ENCODE peak calls at places on chromosomes 2 and 18, in seven cellular contexts. T is hippocampal formation; E is cardiac muscle cell; U is activated naive CD4-positive, alpha-beta T cell treated with anti-CD3 and anti-CD28 coated beads, Interleukin-2, amount 10 ng/mL, durations not matched to agents 7 days and 5 days; F is hepatocyte; D is M059J; G is stimulated activated CD4-positive, alpha-beta T cell treated with anti-CD3 and anti-CD28 coated beads, TNF-alpha, amount 100 ng/mL, for 4 hours. A is an unnamed sample.

GRCh38 chr2:230492107-230492506 is 76.1 kb downstream of the SP100 start:
- DNase-seq in T (no peak), U (no peak), G (no peak), E (no peak), D (no peak), F (no peak), A (no peak)

GRCh38 chr18:31098878-31099277 is 3.3 kb downstream of the DSC2 start:
- DNase-seq in U (no peak), G (no peak), E (no peak), F (no peak), T (no peak), D (no peak), A (no peak)

GRCh38 chr2:100891911-100892642 is 72.1 kb downstream of the NPAS2 start:
- DNase-seq in T (no peak), G (no peak), F (no peak), D (peak; percentile 75), E (no peak), U (no peak), A (no peak)

GRCh38 chr2:150030440-150030839 is 442.9 kb upstream of the MMADHC start:
- DNase-seq in T (no peak), D (no peak), E (no peak), F (no peak), U (no peak), G (no peak), A (no peak)

GRCh38 chr18:37138456-37138855 is 309.5 kb downstream of the KIAA1328 start:
- DNase-seq in T (no peak), G (no peak), E (no peak), D (no peak), F (no peak), U (no peak), A (no peak)

GRCh38 chr2:197641666-197642065 is 33.7 kb downstream of the RFTN2 start:
- DNase-seq in F (no peak), G (no peak), U (no peak), D (no peak), T (no peak), E (no peak), A (no peak)

GRCh38 chr2:154437104-154437503 is 261.4 kb upstream of the KCNJ3 start:
- DNase-seq in G (no peak), T (no peak), F (no peak), D (no peak), U (peak; percentile 19), E (no peak), A (no peak)

GRCh38 chr2:73295751-73296400 is 2.5 kb upstream of the EGR4 start:
- DNase-seq in D (peak; percentile 75), T (no peak), U (no peak), G (no peak), F (no peak), E (no peak), A (peak; percentile 97)

GRCh38 chr2:158321264-158321663 is 135.3 kb downstream of the CCDC148 start:
- DNase-seq in G (no peak), T (no peak), F (no peak), U (no peak), E (peak; percentile 22), D (peak; percentile 58), A (no peak)

GRCh38 chr18:47772374-47773248 is 157.8 kb downstream of the SMAD2 start:
- DNase-seq in T (no peak), E (peak; percentile 66), G (no peak), F (peak; percentile 68), D (peak; percentile 70), U (peak; percentile 63), A (peak; percentile 25)

GRCh38 chr2:128372621-128373341 is 54.1 kb upstream of the HS6ST1 start:
- DNase-seq in U (no peak), T (no peak), F (no peak), D (no peak), E (no peak), G (no peak), A (no peak)

GRCh38 chr2:200042944-200043343 is 87.6 kb downstream of the MAIP1 start:
- DNase-seq in F (no peak), T (no peak), U (no peak), E (no peak), D (peak; percentile 66), G (no peak), A (no peak)

GRCh38 chr18:55245200-55245599 is 285.9 kb upstream of the CCDC68 start:
- DNase-seq in T (no peak), U (no peak), F (no peak), E (no peak), D (no peak), G (no peak), A (no peak)

GRCh38 chr18:58362829-58363231 is 266.1 kb downstream of the ALPK2 start:
- DNase-seq in G (no peak), T (no peak), D (peak; percentile 53), E (no peak), F (no peak), U (no peak), A (no peak)

GRCh38 chr2:37648316-37649011 is 23.0 kb downstream of the CDC42EP3 start:
- DNase-seq in D (no peak), T (no peak), G (no peak), E (no peak), U (peak; percentile 45), F (no peak), A (no peak)

GRCh38 chr2:105324732-105325131 is 4.8 kb downstream of the TGFBRAP1 start:
- DNase-seq in E (no peak), T (no peak), G (no peak), D (peak; percentile 85), U (no peak), F (peak; percentile 19), A (no peak)

GRCh38 chr2:239597216-239597615 is 196.4 kb upstream of the HDAC4 start:
- DNase-seq in E (no peak), T (no peak), F (no peak), G (no peak), D (no peak), U (no peak), A (no peak)

A was measured in cerebellar cortex.